ENCODE peak calls at places on chromosomes 13 and 19, in seven cellular contexts. One of them, this sample, is unnamed.
A peak's percentile ranks its signal among the peaks of the same experiment; 100 is the strongest.

GRCh38 chr13:51625555-51626345 is 41.5 kb downstream of the WDFY2 start:
- DNase-seq in A549: no peak
- DNase-seq in spleen: no peak
- DNase-seq in OCI-LY7: no peak
- DNase-seq in astrocyte of the cerebellum: peak; percentile 31
- DNase-seq in CD4-positive, alpha-beta T cell: no peak
- DNase-seq in ascending aorta: no peak
- DNase-seq in this sample: no peak

GRCh38 chr13:23871616-23872220 is 17.5 kb downstream of the MIPEP start:
- DNase-seq in A549: no peak
- DNase-seq in spleen: no peak
- DNase-seq in OCI-LY7: peak; percentile 34
- DNase-seq in astrocyte of the cerebellum: peak; percentile 36
- DNase-seq in CD4-positive, alpha-beta T cell: no peak
- DNase-seq in ascending aorta: no peak
- DNase-seq in this sample: no peak

GRCh38 chr19:33595783-33596182 is 26.0 kb upstream of the CHST8 start:
- DNase-seq in A549: no peak
- DNase-seq in spleen: no peak
- DNase-seq in OCI-LY7: no peak
- DNase-seq in astrocyte of the cerebellum: no peak
- DNase-seq in CD4-positive, alpha-beta T cell: no peak
- DNase-seq in ascending aorta: no peak
- DNase-seq in this sample: no peak

GRCh38 chr19:4007836-4008539 is 452 bp downstream of the PIAS4 start:
- DNase-seq in A549: no peak
- DNase-seq in spleen: peak; percentile 86
- DNase-seq in OCI-LY7: peak; percentile 30
- DNase-seq in astrocyte of the cerebellum: no peak
- DNase-seq in CD4-positive, alpha-beta T cell: no peak
- DNase-seq in ascending aorta: no peak
- DNase-seq in this sample: no peak

GRCh38 chr13:110244096-110244830 is 62.7 kb downstream of the COL4A1 start:
- DNase-seq in A549: no peak
- DNase-seq in spleen: no peak
- DNase-seq in OCI-LY7: no peak
- DNase-seq in astrocyte of the cerebellum: no peak
- DNase-seq in CD4-positive, alpha-beta T cell: no peak
- DNase-seq in ascending aorta: no peak
- DNase-seq in this sample: no peak

GRCh38 chr19:47109541-47110375 is 3.8 kb downstream of the ZC3H4 start:
- DNase-seq in A549: no peak
- DNase-seq in spleen: peak; percentile 78
- DNase-seq in OCI-LY7: peak; percentile 56
- DNase-seq in astrocyte of the cerebellum: no peak
- DNase-seq in CD4-positive, alpha-beta T cell: no peak
- DNase-seq in ascending aorta: no peak
- DNase-seq in this sample: no peak

GRCh38 chr13:26656919-26657318 is 99.4 kb downstream of the WASF3 start:
- DNase-seq in A549: no peak
- DNase-seq in spleen: no peak
- DNase-seq in OCI-LY7: peak; percentile 57
- DNase-seq in astrocyte of the cerebellum: no peak
- DNase-seq in CD4-positive, alpha-beta T cell: no peak
- DNase-seq in ascending aorta: no peak
- DNase-seq in this sample: no peak

GRCh38 chr19:55526216-55527196 is 10.4 kb downstream of the SBK2 start:
- DNase-seq in A549: peak; percentile 82
- DNase-seq in spleen: no peak
- DNase-seq in OCI-LY7: no peak
- DNase-seq in astrocyte of the cerebellum: no peak
- DNase-seq in CD4-positive, alpha-beta T cell: no peak
- DNase-seq in ascending aorta: no peak
- DNase-seq in this sample: no peak

GRCh38 chr13:27825153-27825552 is 32.9 kb downstream of the GSX1 start:
- DNase-seq in A549: no peak
- DNase-seq in spleen: no peak
- DNase-seq in OCI-LY7: no peak
- DNase-seq in astrocyte of the cerebellum: no peak
- DNase-seq in CD4-positive, alpha-beta T cell: no peak
- DNase-seq in ascending aorta: no peak
- DNase-seq in this sample: no peak

GRCh38 chr13:27824121-27824520 is 31.8 kb downstream of the GSX1 start:
- DNase-seq in A549: no peak
- DNase-seq in spleen: no peak
- DNase-seq in OCI-LY7: no peak
- DNase-seq in astrocyte of the cerebellum: no peak
- DNase-seq in CD4-positive, alpha-beta T cell: no peak
- DNase-seq in ascending aorta: no peak
- DNase-seq in this sample: no peak

GRCh38 chr13:27830010-27830409 is 37.7 kb downstream of the GSX1 start:
- DNase-seq in A549: peak; percentile 33
- DNase-seq in spleen: peak; percentile 92
- DNase-seq in OCI-LY7: peak; percentile 63
- DNase-seq in astrocyte of the cerebellum: no peak
- DNase-seq in CD4-positive, alpha-beta T cell: peak; percentile 41
- DNase-seq in ascending aorta: no peak
- DNase-seq in this sample: peak; percentile 79

GRCh38 chr13:27827646-27828045 is 35.4 kb downstream of the GSX1 start:
- DNase-seq in A549: no peak
- DNase-seq in spleen: no peak
- DNase-seq in OCI-LY7: no peak
- DNase-seq in astrocyte of the cerebellum: no peak
- DNase-seq in CD4-positive, alpha-beta T cell: no peak
- DNase-seq in ascending aorta: no peak
- DNase-seq in this sample: no peak

DNA sequence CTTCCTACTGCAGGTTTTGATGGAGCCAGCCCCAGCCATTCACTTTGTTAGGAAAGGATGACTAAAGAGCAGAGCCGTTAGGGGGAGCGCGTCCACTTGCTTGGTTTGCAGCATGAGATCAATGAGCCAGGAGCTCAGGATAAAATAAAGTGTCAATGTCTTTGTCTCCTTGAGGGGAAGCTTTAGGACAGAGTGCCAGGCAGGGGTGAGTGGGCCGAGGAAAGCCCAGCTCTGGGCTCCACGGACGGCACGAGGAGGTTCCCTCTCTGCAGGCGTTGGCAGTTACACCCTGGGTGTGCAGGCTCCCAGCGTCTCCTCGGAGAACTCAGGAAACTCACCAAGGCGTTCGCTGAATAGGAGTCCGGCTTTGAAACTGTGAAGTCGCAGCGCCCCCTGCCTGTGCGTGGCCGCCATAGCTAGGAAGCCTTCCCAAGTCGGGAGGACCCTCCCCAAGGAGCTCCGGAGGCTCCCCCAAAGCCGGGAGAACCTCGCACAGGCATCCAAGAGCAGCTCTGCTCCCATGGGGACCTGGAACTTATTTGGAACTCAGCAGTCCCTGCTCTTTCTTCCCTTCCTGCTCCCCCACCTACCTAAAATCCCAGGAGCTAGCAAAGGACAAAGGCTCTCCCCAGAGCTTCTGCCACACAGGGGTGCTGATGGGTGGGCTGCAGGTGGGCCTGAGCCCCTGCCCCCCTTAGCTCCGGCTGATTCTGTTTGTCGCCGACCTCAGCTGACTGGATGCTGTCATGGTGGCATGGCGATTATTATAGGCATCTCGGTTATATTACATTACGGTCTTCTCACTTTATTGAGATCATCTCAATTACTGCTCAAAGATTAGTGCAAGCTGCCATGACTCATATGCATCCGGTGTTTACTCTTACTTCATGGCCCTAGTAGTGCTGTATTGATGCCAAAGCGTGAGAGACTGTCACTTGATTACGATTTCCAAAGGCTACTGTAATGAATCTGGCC is 34.4 kb downstream of the GSX1 start:
- DNase-seq in A549: peak; percentile 66
- DNase-seq in spleen: peak; percentile 91
- DNase-seq in OCI-LY7: peak; percentile 79
- DNase-seq in astrocyte of the cerebellum: peak; percentile 77
- DNase-seq in CD4-positive, alpha-beta T cell: peak; percentile 51
- DNase-seq in ascending aorta: no peak
- DNase-seq in this sample: peak; percentile 90
- TF ChIP-seq CTCF in A549: peak; percentile 79
- TF ChIP-seq CTCF in spleen: peak; percentile 94
- TF ChIP-seq CTCF in OCI-LY7: peak; percentile 96
- TF ChIP-seq CTCF in astrocyte of the cerebellum: peak; percentile 81
- TF ChIP-seq CTCF in CD4-positive, alpha-beta T cell: peak; percentile 93
- TF ChIP-seq CTCF in ascending aorta: peak; percentile 77
- TF ChIP-seq CTCF in this sample: peak; percentile 96

GRCh38 chr19:29393915-29394460 is 131.8 kb upstream of the VSTM2B start:
- DNase-seq in A549: no peak
- DNase-seq in spleen: no peak
- DNase-seq in OCI-LY7: no peak
- DNase-seq in astrocyte of the cerebellum: no peak
- DNase-seq in CD4-positive, alpha-beta T cell: no peak
- DNase-seq in ascending aorta: no peak
- DNase-seq in this sample: no peak
- TF ChIP-seq CTCF in A549: no peak
- TF ChIP-seq CTCF in spleen: no peak
- TF ChIP-seq CTCF in OCI-LY7: peak; percentile 35
- TF ChIP-seq CTCF in astrocyte of the cerebellum: no peak
- TF ChIP-seq CTCF in CD4-positive, alpha-beta T cell: no peak
- TF ChIP-seq CTCF in ascending aorta: no peak
- TF ChIP-seq CTCF in this sample: no peak

DNA sequence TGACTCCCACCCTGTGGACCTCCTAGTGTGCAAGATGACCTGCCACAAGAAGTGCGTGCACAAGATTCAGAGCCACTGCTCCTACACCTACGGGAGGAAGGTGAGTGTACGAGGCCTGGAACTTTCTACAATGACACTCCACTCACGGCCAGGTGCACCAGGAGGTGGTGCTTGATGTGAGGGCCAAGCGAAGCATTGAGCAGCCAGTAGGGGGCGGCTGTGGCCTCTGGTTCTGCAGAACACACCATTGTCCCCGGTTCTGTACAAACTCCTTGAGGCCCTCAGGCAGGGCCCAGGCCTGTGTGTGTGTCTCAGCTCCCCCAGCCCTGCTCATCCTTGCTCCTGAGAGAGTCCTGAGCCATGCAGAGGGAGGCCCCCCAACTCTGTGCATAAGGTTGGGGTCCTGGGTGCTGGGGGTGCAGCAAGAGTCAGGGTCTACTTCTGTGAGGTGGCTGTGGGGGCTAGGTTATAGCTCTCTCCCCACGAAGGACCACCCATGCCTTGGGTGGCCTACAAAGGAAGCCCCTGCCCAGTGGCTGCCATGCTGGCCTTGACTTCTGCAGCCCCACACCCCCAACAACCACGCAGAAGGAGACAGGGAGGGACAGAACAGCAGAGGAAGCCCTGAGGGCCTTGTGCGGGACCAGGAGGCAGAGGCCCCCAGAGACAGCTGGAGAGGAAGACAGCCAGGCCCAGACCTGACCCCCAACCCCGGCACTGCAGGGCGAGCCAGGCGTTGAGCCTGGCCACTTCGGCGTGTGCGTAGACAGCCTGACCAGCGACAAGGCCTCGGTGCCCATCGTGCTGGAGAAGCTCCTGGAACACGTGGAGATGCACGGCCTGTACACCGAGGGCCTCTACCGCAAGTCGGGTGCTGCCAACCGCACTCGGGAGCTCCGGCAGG is 9.7 kb upstream of the USE1 start:
- DNase-seq in A549: peak; percentile 57
- DNase-seq in spleen: peak; percentile 88
- DNase-seq in OCI-LY7: peak; percentile 65
- DNase-seq in astrocyte of the cerebellum: peak; percentile 34
- DNase-seq in CD4-positive, alpha-beta T cell: peak; percentile 63
- DNase-seq in ascending aorta: no peak
- DNase-seq in this sample: no peak
- TF ChIP-seq CTCF in A549: peak; percentile 46
- TF ChIP-seq CTCF in spleen: peak; percentile 71
- TF ChIP-seq CTCF in OCI-LY7: peak; percentile 80
- TF ChIP-seq CTCF in astrocyte of the cerebellum: peak; percentile 67
- TF ChIP-seq CTCF in CD4-positive, alpha-beta T cell: peak; percentile 68
- TF ChIP-seq CTCF in ascending aorta: peak; percentile 51
- TF ChIP-seq CTCF in this sample: peak; percentile 74

GRCh38 chr19:10112895-10113591 is 1.6 kb downstream of the P2RY11 start:
- DNase-seq in A549: no peak
- DNase-seq in spleen: peak; percentile 89
- DNase-seq in OCI-LY7: peak; percentile 73
- DNase-seq in astrocyte of the cerebellum: no peak
- DNase-seq in CD4-positive, alpha-beta T cell: peak; percentile 52
- DNase-seq in ascending aorta: no peak
- DNase-seq in this sample: no peak
- TF ChIP-seq CTCF in A549: peak; percentile 51
- TF ChIP-seq CTCF in spleen: peak; percentile 74
- TF ChIP-seq CTCF in OCI-LY7: peak; percentile 86
- TF ChIP-seq CTCF in astrocyte of the cerebellum: peak; percentile 68
- TF ChIP-seq CTCF in CD4-positive, alpha-beta T cell: peak; percentile 59
- TF ChIP-seq CTCF in ascending aorta: peak; percentile 58
- TF ChIP-seq CTCF in this sample: peak; percentile 73

GRCh38 chr13:78660130-78660857 is 1.3 kb upstream of the OBI1 start:
- DNase-seq in A549: peak; percentile 7
- DNase-seq in spleen: peak; percentile 77
- DNase-seq in OCI-LY7: peak; percentile 39
- DNase-seq in astrocyte of the cerebellum: no peak
- DNase-seq in CD4-positive, alpha-beta T cell: no peak
- DNase-seq in ascending aorta: no peak
- DNase-seq in this sample: no peak
- TF ChIP-seq CTCF in A549: no peak
- TF ChIP-seq CTCF in spleen: no peak
- TF ChIP-seq CTCF in OCI-LY7: no peak
- TF ChIP-seq CTCF in astrocyte of the cerebellum: no peak
- TF ChIP-seq CTCF in CD4-positive, alpha-beta T cell: no peak
- TF ChIP-seq CTCF in ascending aorta: no peak
- TF ChIP-seq CTCF in this sample: no peak

This sample was measured in type B pancreatic cell.